ENCODE peak calls at places on chromosomes 1 and 21, in five cellular contexts. F is H1, L is HCT116, U is endothelial cell of umbilical vein, S is HepG2. W is an unnamed sample.
A peak's percentile ranks its signal among the peaks of the same experiment; 100 is the strongest.

GRCh38 chr1:214718724-214719123 is 115.7 kb downstream of the CENPF start:
- DNase-seq in L (no peak), U (no peak), F (no peak), S (no peak), W (no peak)

GRCh38 chr1:107767156-107767582 is 197.8 kb downstream of the VAV3 start:
- DNase-seq in S (no peak), L (no peak), F (no peak), U (peak; percentile 62), W (no peak)

GRCh38 chr21:31339736-31340135 is 4.3 kb downstream of the TIAM1 start:
- DNase-seq in F (no peak), U (no peak), S (no peak), L (no peak), W (no peak)

GRCh38 chr1:100731309-100731708 is 11.8 kb downstream of the VCAM1 start:
- DNase-seq in U (no peak), F (no peak), L (no peak), S (peak; percentile 70), W (no peak)

GRCh38 chr1:46421739-46422138 is 27.6 kb downstream of the FAAH start:
- DNase-seq in U (no peak), L (no peak), S (no peak), F (no peak), W (no peak)

GRCh38 chr1:228009828-228010775 is 3.3 kb downstream of the WNT3A start:
- DNase-seq in S (no peak), L (no peak), U (no peak), F (no peak), W (peak; percentile 18)

GRCh38 chr1:11654571-11655262 is at the start of gene FBXO44:
- DNase-seq in L (no peak), S (peak; percentile 62), F (peak; percentile 90), U (no peak), W (no peak)

GRCh38 chr1:94866178-94866822 is 46.1 kb downstream of the SLC44A3 start:
- DNase-seq in L (no peak), S (no peak), U (no peak), F (no peak), W (no peak)

GRCh38 chr1:182392045-182393028 is 747 bp upstream of the GLUL start:
- DNase-seq in L (no peak), U (no peak), F (no peak), S (no peak), W (peak; percentile 90)

GRCh38 chr1:165117482-165117881 is 239.0 kb downstream of the LMX1A start:
- DNase-seq in S (no peak), L (no peak), U (no peak), F (peak; percentile 67), W (no peak)

GRCh38 chr1:107677674-107678073 is 287.3 kb downstream of the VAV3 start:
- DNase-seq in S (no peak), U (no peak), F (no peak), L (no peak), W (no peak)

GRCh38 chr1:217407426-217407825 is 223.5 kb downstream of the GPATCH2 start:
- DNase-seq in S (no peak), F (no peak), U (no peak), L (no peak), W (no peak)

GRCh38 chr1:12172042-12172851 is 5.5 kb downstream of the TNFRSF1B start:
- DNase-seq in S (no peak), L (no peak), F (no peak), U (no peak), W (no peak)

GRCh38 chr1:147772540-147772939 is 12.1 kb upstream of the GJA5 start:
- DNase-seq in U (no peak), L (no peak), F (no peak), S (no peak), W (no peak)

GRCh38 chr1:34683616-34684015 is 71.2 kb upstream of the GJB5 start:
- DNase-seq in U (no peak), F (no peak), S (no peak), L (no peak), W (no peak)

GRCh38 chr1:190737191-190737590 is 259.5 kb upstream of the BRINP3 start:
- DNase-seq in S (no peak), L (no peak), U (no peak), F (no peak), W (no peak)

GRCh38 chr21:31107871-31108270 is 69.6 kb upstream of the KRTAP19-8 start:
- DNase-seq in F (no peak), U (no peak), S (no peak), L (no peak), W (peak; percentile 18)

GRCh38 chr1:241998412-241998921 is 431 bp downstream of the MAP1LC3C start:
- DNase-seq in F (peak; percentile 85), L (peak; percentile 89), U (peak; percentile 48), S (peak; percentile 23), W (peak; percentile 63)

GRCh38 chr1:41482001-41482765 is 2.3 kb downstream of the EDN2 start:
- DNase-seq in U (no peak), L (no peak), S (no peak), F (no peak), W (no peak)

GRCh38 chr1:41149570-41149969 is 92.5 kb downstream of the SCMH1 start:
- DNase-seq in L (no peak), U (no peak), F (no peak), S (no peak), W (no peak)

GRCh38 chr1:39877231-39877778 is 6.0 kb downstream of the TRIT1 start:
- DNase-seq in S (no peak), F (no peak), U (no peak), L (no peak), W (no peak)

GRCh38 chr1:196071452-196071851 is 536.8 kb downstream of the KCNT2 start:
- DNase-seq in S (no peak), L (no peak), U (no peak), F (no peak), W (no peak)

GRCh38 chr1:5915587-5916571 is 76.3 kb downstream of the NPHP4 start:
- DNase-seq in L (peak; percentile 6), S (peak; percentile 30), U (peak; percentile 40), F (peak; percentile 45), W (peak; percentile 24)

GRCh38 chr1:25487628-25488027 is 55.8 kb upstream of the LDLRAP1 start:
- DNase-seq in U (no peak), S (peak; percentile 8), L (no peak), F (no peak), W (peak; percentile 26)

GRCh38 chr1:72524021-72524420 is 241.7 kb upstream of the NEGR1 start:
- DNase-seq in S (no peak), U (no peak), L (no peak), F (no peak), W (no peak)

GRCh38 chr1:41456847-41457540 is 27.5 kb downstream of the EDN2 start:
- DNase-seq in S (no peak), F (no peak), L (no peak), U (no peak), W (no peak)

GRCh38 chr1:8211620-8212442 is 106.1 kb upstream of the SLC45A1 start:
- DNase-seq in L (peak; percentile 96), U (peak; percentile 92), F (no peak), S (peak; percentile 97), W (peak; percentile 91)

GRCh38 chr1:183879966-183880365 is 75.0 kb downstream of the RGL1 start:
- DNase-seq in S (no peak), L (no peak), F (no peak), U (peak; percentile 21), W (no peak)

GRCh38 chr1:183877321-183877720 is 72.4 kb downstream of the RGL1 start:
- DNase-seq in F (no peak), S (no peak), L (no peak), U (peak; percentile 85), W (no peak)

GRCh38 chr1:183882328-183883167 is 77.6 kb downstream of the RGL1 start:
- DNase-seq in F (no peak), U (no peak), L (no peak), S (no peak), W (no peak)

GRCh38 chr1:183881387-183882084 is 76.6 kb downstream of the RGL1 start:
- DNase-seq in U (peak; percentile 98), F (peak; percentile 51), L (no peak), S (peak; percentile 77), W (no peak)

GRCh38 chr1:183879477-183879876 is 74.6 kb downstream of the RGL1 start:
- DNase-seq in U (no peak), S (no peak), F (no peak), L (no peak), W (no peak)
- TF ChIP-seq CTCF in U (no peak), S (no peak), F (no peak), L (no peak), W (no peak)

GRCh38 chr1:160437432-160438319 is 37.3 kb downstream of the VANGL2 start:
- DNase-seq in L (no peak), U (no peak), S (no peak), F (no peak), W (no peak)

GRCh38 chr1:160436975-160437374 is 36.6 kb downstream of the VANGL2 start:
- DNase-seq in F (no peak), U (no peak), L (no peak), S (no peak), W (no peak)

GRCh38 chr1:160439718-160440117 is 39.4 kb downstream of the VANGL2 start:
- DNase-seq in S (no peak), U (no peak), L (no peak), F (no peak), W (no peak)

GRCh38 chr1:160438935-160439334 is 38.6 kb downstream of the VANGL2 start:
- DNase-seq in F (no peak), L (no peak), S (no peak), U (no peak), W (no peak)

GRCh38 chr1:160438320-160438918 is 38.1 kb downstream of the VANGL2 start:
- DNase-seq in L (no peak), F (no peak), S (no peak), U (no peak), W (no peak)
- H3K4me3 ChIP-seq in L (no peak overlapping the region), F (no peak overlapping the region), S (no peak overlapping the region), U (no peak overlapping the region), W (no peak overlapping the region)

GRCh38 chr21:37868896-37869295 is 47.4 kb downstream of the KCNJ6 start:
- DNase-seq in S (no peak), L (no peak), F (no peak), U (no peak), W (no peak)
- TF ChIP-seq MAX in S (no peak), L (no peak), F (no peak), U (no peak), W (no peak)

GRCh38 chr1:115771094-115771846 is 2.8 kb upstream of the CASQ2 start:
- DNase-seq in L (no peak), U (no peak), S (no peak), F (peak; percentile 72), W (no peak)

GRCh38 chr1:115768549-115768948 is at the start of gene CASQ2:
- DNase-seq in L (no peak), F (no peak), U (no peak), S (no peak), W (no peak)

GRCh38 chr1:115767403-115767802 is 1.1 kb downstream of the CASQ2 start:
- DNase-seq in F (no peak), S (no peak), L (no peak), U (no peak), W (no peak)

DNA sequence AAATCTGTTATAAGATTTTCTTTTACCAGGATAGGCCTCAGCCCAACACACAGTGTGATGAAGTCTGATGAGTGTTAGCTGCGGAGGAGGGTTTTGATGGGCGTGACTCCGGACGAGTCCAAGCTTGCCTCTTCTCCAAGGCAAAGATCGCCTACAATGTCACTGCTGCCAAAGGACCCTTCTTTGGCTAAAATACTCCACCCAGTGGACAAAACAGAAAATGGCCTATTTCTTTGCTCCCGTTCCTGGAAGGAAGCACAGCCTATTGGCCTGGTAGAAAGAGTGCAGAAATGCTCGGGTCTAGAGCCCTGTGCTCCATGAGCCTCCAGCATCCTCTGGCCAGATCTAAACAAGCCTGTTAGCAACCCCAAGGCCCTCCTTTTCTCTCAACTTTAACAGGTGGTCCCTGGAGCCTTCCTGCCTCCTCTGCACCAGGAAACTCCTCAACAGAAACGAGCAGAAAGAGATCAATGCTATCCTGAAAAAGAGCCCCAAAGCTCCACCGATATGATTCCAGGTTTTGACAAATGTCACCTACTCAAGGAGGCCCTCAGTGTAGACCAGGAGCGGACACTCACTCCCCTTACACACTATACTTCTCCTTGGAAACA is 3.4 kb upstream of the CASQ2 start:
- DNase-seq in S (peak; percentile 78), F (peak; percentile 72), L (peak; percentile 82), U (peak; percentile 73), W (peak; percentile 81)
- TF ChIP-seq CTCF in S (peak; percentile 91), F (peak; percentile 91), L (peak; percentile 79), U (peak; percentile 69), W (peak; percentile 72)